ENCODE peak calls at places on chromosomes 4 and X, in six cellular contexts. A is stimulated activated CD4-positive, alpha-beta T cell treated with anti-CD3 and anti-CD28 coated beads, TNF-alpha, amount 100 ng/mL, for 4 hours; K is posterior cingulate gyrus; V is epithelial cell of esophagus; W is iris pigment epithelial cell; S is body of pancreas. B is an unnamed sample.

GRCh38 chr4:29276150-29276549 is 1444.0 kb upstream of the PCDH7 start:
- DNase-seq in A (no peak), K (no peak), V (no peak), W (no peak), S (no peak), B (no peak)

GRCh38 chr4:78642934-78643333 is 91.4 kb downstream of the ANXA3 start:
- DNase-seq in A (no peak), K (no peak), V (no peak), W (no peak), S (no peak), B (no peak)

GRCh38 chrX:13747836-13748235 is 13.3 kb downstream of the OFD1 start:
- DNase-seq in A (no peak), K (no peak), V (peak), W (peak), S (peak), B (peak)

GRCh38 chrX:26822448-26822847 is 606.5 kb downstream of the MAGEB5 start:
- DNase-seq in A (no peak), K (no peak), V (no peak), W (no peak), S (no peak), B (no peak)

GRCh38 chr4:94621491-94622080 is 136.2 kb upstream of the BMPR1B start:
- DNase-seq in A (no peak), K (no peak), V (peak), W (peak), S (peak), B (peak)

GRCh38 chr4:71498002-71498401 is 159.2 kb downstream of the SLC4A4 start:
- DNase-seq in A (no peak), K (no peak), V (no peak), W (no peak), S (no peak), B (peak)

GRCh38 chr4:26061248-26061986 is 147.4 kb downstream of the SMIM20 start:
- DNase-seq in A (no peak), K (no peak), V (peak), W (peak), S (no peak), B (peak)

GRCh38 chr4:2256156-2256731 is 5.7 kb downstream of the MXD4 start:
- DNase-seq in A (no peak), K (peak), V (no peak), W (no peak), S (peak), B (no peak)

GRCh38 chr4:185566972-185567749 is 31.9 kb upstream of the PDLIM3 start:
- DNase-seq in A (no peak), K (no peak), V (peak), W (peak), S (peak), B (peak)

GRCh38 chr4:159296061-159296460 is 193.2 kb downstream of the RAPGEF2 start:
- DNase-seq in A (no peak), K (no peak), V (peak), W (peak), S (no peak), B (peak)

GRCh38 chrX:9466115-9466495 is 1.2 kb downstream of the TBL1X start:
- DNase-seq in A (no peak), K (no peak), V (peak), W (peak), S (peak), B (no peak)

GRCh38 chr4:75144475-75144874 is 211.6 kb downstream of the PARM1 start:
- DNase-seq in A (no peak), K (no peak), V (no peak), W (no peak), S (no peak), B (no peak)

GRCh38 chrX:71976753-71977152 is 66.1 kb downstream of the NHSL2 start:
- DNase-seq in A (no peak), K (no peak), V (no peak), W (no peak), S (no peak), B (no peak)

GRCh38 chrX:283115-283845 is 2.1 kb downstream of the PLCXD1 start:
- DNase-seq in A (peak), K (peak), V (peak), W (peak), S (peak), B (peak)

GRCh38 chr4:118012142-118012541 is 22.1 kb upstream of the NDST3 start:
- DNase-seq in A (no peak), K (no peak), V (no peak), W (peak), S (no peak), B (no peak)

GRCh38 chr4:106647451-106647850 is 278.9 kb upstream of the GIMD1 start:
- DNase-seq in A (no peak), K (no peak), V (no peak), W (no peak), S (no peak), B (no peak)

GRCh38 chr4:123412700-123413512 is 16.3 kb downstream of the SPRY1 start:
- DNase-seq in A (no peak), K (no peak), V (no peak), W (no peak), S (no peak), B (no peak)

GRCh38 chr4:182806259-182807252 is 110.6 kb downstream of the DCTD start:
- DNase-seq in A (peak), K (peak), V (peak), W (peak), S (peak), B (peak)

GRCh38 chr4:172142331-172142738 is 329.1 kb downstream of the GALNTL6 start:
- DNase-seq in A (no peak), K (no peak), V (peak), W (peak), S (no peak), B (peak)

GRCh38 chr4:123587983-123588494 is 191.4 kb downstream of the SPRY1 start:
- DNase-seq in A (no peak), K (no peak), V (peak), W (peak), S (peak), B (peak)

GRCh38 chr4:9893329-9894108 is 112.1 kb downstream of the DRD5 start:
- DNase-seq in A (no peak), K (no peak), V (no peak), W (no peak), S (no peak), B (no peak)

GRCh38 chr4:68466185-68466584 is 18.9 kb downstream of the TMPRSS11E start:
- DNase-seq in A (no peak), K (no peak), V (peak), W (peak), S (no peak), B (peak)

GRCh38 chr4:73885570-73886230 is 16.5 kb downstream of the CXCL1 start:
- DNase-seq in A (no peak), K (no peak), V (no peak), W (peak), S (no peak), B (peak)

GRCh38 chr4:107380836-107381438 is 339.1 kb downstream of the PAPSS1 start:
- DNase-seq in A (no peak), K (no peak), V (no peak), W (no peak), S (no peak), B (no peak)